ENCODE peak calls at places on chromosomes 11 and 22, in seven cellular contexts. One of them, this sample, is unnamed.

GRCh38 chr11:11977206-11977938 is 31.1 kb downstream of the DKK3 start:
- DNase-seq in mammary epithelial cell: peak; percentile 69
- DNase-seq in heart left ventricle: peak; percentile 82
- DNase-seq in thoracic aorta: peak; percentile 45
- DNase-seq in posterior vena cava: peak; percentile 93
- DNase-seq in SW 1271: peak; percentile 79
- DNase-seq in left colon: peak; percentile 39
- DNase-seq in this sample: peak; percentile 88

GRCh38 chr11:28490763-28491382 is 382.7 kb downstream of the METTL15 start:
- DNase-seq in heart left ventricle: no peak
- DNase-seq in SW 1271: no peak
- DNase-seq in mammary epithelial cell: no peak
- DNase-seq in left colon: no peak
- DNase-seq in thoracic aorta: no peak
- DNase-seq in posterior vena cava: no peak
- DNase-seq in this sample: no peak

GRCh38 chr22:39994566-39995345 is at the start of gene FAM83F:
- DNase-seq in mammary epithelial cell: peak; percentile 69
- DNase-seq in SW 1271: no peak
- DNase-seq in left colon: peak; percentile 81
- DNase-seq in heart left ventricle: no peak
- DNase-seq in posterior vena cava: no peak
- DNase-seq in thoracic aorta: no peak
- DNase-seq in this sample: no peak

GRCh38 chr11:29022676-29023075 is 914.5 kb downstream of the METTL15 start:
- DNase-seq in heart left ventricle: no peak
- DNase-seq in SW 1271: no peak
- DNase-seq in thoracic aorta: no peak
- DNase-seq in left colon: no peak
- DNase-seq in posterior vena cava: no peak
- DNase-seq in mammary epithelial cell: no peak
- DNase-seq in this sample: no peak

GRCh38 chr22:18031670-18032454 is 7.5 kb upstream of the MICAL3 start:
- DNase-seq in mammary epithelial cell: peak; percentile 97
- DNase-seq in thoracic aorta: no peak
- DNase-seq in left colon: no peak
- DNase-seq in heart left ventricle: peak; percentile 25
- DNase-seq in SW 1271: no peak
- DNase-seq in posterior vena cava: peak; percentile 70
- DNase-seq in this sample: no peak

GRCh38 chr11:10385696-10386095 is 69.4 kb upstream of the AMPD3 start:
- DNase-seq in thoracic aorta: no peak
- DNase-seq in SW 1271: no peak
- DNase-seq in mammary epithelial cell: no peak
- DNase-seq in left colon: no peak
- DNase-seq in heart left ventricle: no peak
- DNase-seq in posterior vena cava: peak; percentile 85
- DNase-seq in this sample: no peak

GRCh38 chr11:117815262-117815803 is 9.2 kb downstream of the FXYD2 start:
- DNase-seq in SW 1271: no peak
- DNase-seq in mammary epithelial cell: no peak
- DNase-seq in heart left ventricle: no peak
- DNase-seq in thoracic aorta: no peak
- DNase-seq in left colon: peak; percentile 52
- DNase-seq in posterior vena cava: peak; percentile 86
- DNase-seq in this sample: no peak

GRCh38 chr11:108237058-108237481 is 14.2 kb downstream of the ATM start:
- DNase-seq in SW 1271: no peak
- DNase-seq in left colon: no peak
- DNase-seq in mammary epithelial cell: no peak
- DNase-seq in posterior vena cava: no peak
- DNase-seq in heart left ventricle: no peak
- DNase-seq in thoracic aorta: no peak
- DNase-seq in this sample: no peak

This sample was measured in tibial artery.